ENCODE peak calls at places on chromosomes 16 and 17, in six cellular contexts. H is HepG2, Z is transverse colon, F is sigmoid colon, C is SK-N-MC, X is esophagus muscularis mucosa. B is an unnamed sample.

GRCh38 chr16:89122322-89122831 is 28.7 kb downstream of the ACSF3 start:
- DNase-seq in Z (peak), X (no peak), H (no peak), F (no peak), C (no peak), B (no peak)

GRCh38 chr17:58006563-58006923 is 503 bp downstream of the SRSF1 start:
- DNase-seq in H (peak), F (peak), Z (peak), X (peak), C (no peak), B (peak)

GRCh38 chr16:87971933-87972332 is 20.7 kb downstream of the BANP start:
- DNase-seq in C (no peak), X (no peak), H (no peak), Z (no peak), F (peak), B (no peak)

GRCh38 chr17:63947711-63948330 is 15.7 kb upstream of the CD79B start:
- DNase-seq in C (no peak), Z (no peak), F (no peak), X (no peak), H (no peak), B (no peak)

GRCh38 chr17:63042443-63042842 is 76.4 kb downstream of the TANC2 start:
- DNase-seq in Z (no peak), C (no peak), F (no peak), X (no peak), H (no peak), B (no peak)

GRCh38 chr16:70574595-70575271 is 51.1 kb downstream of the SF3B3 start:
- DNase-seq in C (no peak), H (no peak), F (no peak), X (no peak), Z (no peak), B (no peak)

GRCh38 chr16:69762843-69763556 is 868 bp downstream of the WWP2 start:
- DNase-seq in C (no peak), Z (peak), F (no peak), H (peak), X (no peak), B (no peak)

GRCh38 chr16:67230809-67231660 is 4.1 kb downstream of the TMEM208 start:
- DNase-seq in Z (no peak), F (no peak), H (no peak), C (no peak), X (no peak), B (no peak)

GRCh38 chr17:50903604-50904521 is 37.7 kb upstream of the TOB1 start:
- DNase-seq in F (no peak), X (no peak), C (no peak), Z (no peak), H (no peak), B (no peak)

GRCh38 chr17:1252203-1252608 is 18.0 kb upstream of the BHLHA9 start:
- DNase-seq in H (no peak), Z (no peak), F (no peak), C (no peak), X (no peak), B (no peak)

GRCh38 chr17:57696050-57696449 is 49.0 kb downstream of the CCDC182 start:
- DNase-seq in X (peak), Z (no peak), F (no peak), C (no peak), H (no peak), B (no peak)

GRCh38 chr16:66344533-66345145 is 21.9 kb upstream of the CDH5 start:
- DNase-seq in F (no peak), C (peak), X (no peak), H (peak), Z (no peak), B (peak)

GRCh38 chr17:83193336-83194188 is 114.2 kb downstream of the METRNL start:
- DNase-seq in X (no peak), F (peak), Z (peak), C (no peak), H (no peak), B (no peak)

GRCh38 chr16:23302045-23302956 is at the start of gene SCNN1B:
- DNase-seq in H (no peak), X (no peak), C (no peak), F (no peak), Z (peak), B (no peak)

GRCh38 chr17:77332034-77332971 is 191.5 kb downstream of the SEC14L1 start:
- DNase-seq in F (peak), C (no peak), H (no peak), X (no peak), Z (peak), B (no peak)

GRCh38 chr16:6827272-6827671 is 505.4 kb upstream of the RBFOX1 start:
- DNase-seq in C (no peak), X (no peak), Z (peak), F (no peak), H (no peak), B (no peak)

GRCh38 chr16:89004209-89004831 is 27.3 kb upstream of the CBFA2T3 start:
- DNase-seq in F (no peak), Z (no peak), C (no peak), X (no peak), H (no peak), B (peak)

GRCh38 chr17:299546-299945 is 53.1 kb downstream of the RPH3AL start:
- DNase-seq in Z (no peak), H (no peak), F (peak), X (no peak), C (no peak), B (no peak)

GRCh38 chr16:15653227-15653626 is 3.2 kb downstream of the NDE1 start:
- DNase-seq in Z (peak), F (peak), H (peak), C (no peak), X (no peak), B (no peak)

GRCh38 chr17:82602986-82603385 is 45.3 kb downstream of the WDR45B start:
- DNase-seq in H (no peak), Z (no peak), F (no peak), C (no peak), X (no peak), B (no peak)

GRCh38 chr17:10729334-10730193 is at the start of gene TMEM220:
- DNase-seq in H (peak), Z (peak), F (peak), C (no peak), X (peak), B (no peak)

GRCh38 chr17:77769762-77770161 is 188.7 kb upstream of the TNRC6C start:
- DNase-seq in C (no peak), Z (no peak), F (no peak), X (no peak), H (no peak), B (no peak)

GRCh38 chr17:49829026-49829425 is 18.8 kb downstream of the TAC4 start:
- DNase-seq in F (no peak), X (no peak), C (no peak), Z (no peak), H (no peak), B (no peak)

GRCh38 chr16:81779540-81780320 is 639 bp downstream of the PLCG2 start:
- DNase-seq in X (no peak), H (no peak), F (no peak), Z (peak), C (no peak), B (peak)

GRCh38 chr17:13509561-13509960 is 92.2 kb downstream of the HS3ST3A1 start:
- DNase-seq in H (no peak), Z (no peak), X (no peak), F (no peak), C (no peak), B (no peak)

GRCh38 chr16:54620197-54620596 is 310.5 kb upstream of the IRX5 start:
- DNase-seq in F (no peak), Z (no peak), X (no peak), C (no peak), H (no peak), B (no peak)

GRCh38 chr17:44598932-44599297 is 41.6 kb downstream of the FZD2 start:
- DNase-seq in H (no peak), Z (no peak), C (no peak), X (no peak), F (no peak), B (no peak)

GRCh38 chr16:9262941-9263340 is 171.5 kb downstream of the HAPSTR1 start:
- DNase-seq in X (no peak), H (no peak), C (no peak), F (no peak), Z (no peak), B (no peak)

GRCh38 chr16:86213427-86214205 is 296.7 kb upstream of the FOXF1 start:
- DNase-seq in H (no peak), X (no peak), Z (no peak), F (no peak), C (no peak), B (no peak)

GRCh38 chr17:17412331-17412730 is 64.5 kb upstream of the MED9 start:
- DNase-seq in X (no peak), H (no peak), Z (no peak), F (peak), C (no peak), B (no peak)

GRCh38 chr17:1365445-1366039 is 34.5 kb downstream of the YWHAE start:
- DNase-seq in C (peak), Z (peak), H (peak), F (peak), X (no peak), B (peak)

GRCh38 chr17:65359016-65359415 is 202.4 kb downstream of the AXIN2 start:
- DNase-seq in H (no peak), C (no peak), Z (no peak), F (no peak), X (no peak), B (no peak)

GRCh38 chr16:9186061-9186460 is 94.6 kb downstream of the HAPSTR1 start:
- DNase-seq in H (no peak), F (no peak), X (no peak), Z (no peak), C (no peak), B (no peak)

GRCh38 chr17:73519621-73520368 is 124.5 kb downstream of the SDK2 start:
- DNase-seq in X (no peak), F (no peak), H (no peak), Z (no peak), C (no peak), B (no peak)

GRCh38 chr17:73189417-73190099 is 3.3 kb upstream of the COG1 start:
- DNase-seq in C (no peak), Z (no peak), H (peak), X (no peak), F (no peak), B (peak)

GRCh38 chr16:89443727-89444084 is 46.7 kb downstream of the ANKRD11 start:
- DNase-seq in H (no peak), X (no peak), F (no peak), Z (peak), C (no peak), B (no peak)

GRCh38 chr17:55190748-55191147 is 74.0 kb upstream of the HLF start:
- DNase-seq in F (no peak), Z (no peak), H (no peak), C (no peak), X (no peak), B (no peak)

GRCh38 chr17:82837586-82838320 is 2.1 kb downstream of the ZNF750 start:
- DNase-seq in F (peak), H (no peak), C (no peak), X (no peak), Z (peak), B (no peak)

GRCh38 chr16:2388875-2389433 is 40.3 kb upstream of the CCNF start:
- DNase-seq in C (no peak), F (no peak), Z (peak), X (no peak), H (peak), B (no peak)
- TF ChIP-seq POLR2AphosphoS5 in C (no peak), F (no peak), Z (no peak), X (no peak), H (no peak), B (no peak)

GRCh38 chr16:12869681-12870427 is 31.5 kb upstream of the SHISA9 start:
- DNase-seq in X (no peak), C (no peak), H (no peak), F (no peak), Z (no peak), B (no peak)

GRCh38 chr16:12871784-12872183 is 29.6 kb upstream of the SHISA9 start:
- DNase-seq in F (no peak), C (no peak), X (no peak), H (no peak), Z (no peak), B (no peak)

GRCh38 chr16:12868788-12869187 is 32.6 kb upstream of the SHISA9 start:
- DNase-seq in X (no peak), F (no peak), Z (no peak), C (no peak), H (no peak), B (no peak)

GRCh38 chr16:12866981-12867551 is 34.3 kb upstream of the SHISA9 start:
- DNase-seq in Z (no peak), X (no peak), C (no peak), H (peak), F (no peak), B (no peak)

GRCh38 chr16:12868169-12868568 is 33.2 kb upstream of the SHISA9 start:
- DNase-seq in F (no peak), H (no peak), X (no peak), C (no peak), Z (no peak), B (no peak)
- TF ChIP-seq POLR2AphosphoS5 in F (no peak), H (no peak), X (no peak), C (no peak), Z (no peak), B (no peak)

GRCh38 chr16:1678500-1679098 is 520 bp downstream of the JPT2 start:
- DNase-seq in Z (peak), F (no peak), C (no peak), H (peak), X (no peak), B (no peak)
- TF ChIP-seq POLR2AphosphoS5 in Z (no peak), F (no peak), C (no peak), H (no peak), X (no peak), B (no peak)

GRCh38 chr16:77721752-77722314 is 481 bp upstream of the NUDT7 start:
- DNase-seq in H (no peak), Z (no peak), F (no peak), X (no peak), C (no peak), B (no peak)

GRCh38 chr16:77724174-77724573 is 1.9 kb downstream of the NUDT7 start:
- DNase-seq in H (peak), C (no peak), Z (no peak), F (no peak), X (no peak), B (no peak)

GRCh38 chr16:77723108-77723514 is 797 bp downstream of the NUDT7 start:
- DNase-seq in H (no peak), Z (peak), X (no peak), F (peak), C (no peak), B (peak)

GRCh38 chr16:77722315-77723107 is at the start of gene NUDT7:
- DNase-seq in F (peak), H (peak), Z (peak), C (peak), X (peak), B (peak)
- TF ChIP-seq POLR2AphosphoS5 in F (peak), H (peak), Z (peak), C (peak), X (peak), B (peak)

GRCh38 chr17:79995691-79996090 is 40.0 kb downstream of the TBC1D16 start:
- DNase-seq in F (no peak), X (no peak), Z (no peak), H (no peak), C (no peak), B (no peak)

GRCh38 chr17:79994602-79995001 is 41.1 kb downstream of the TBC1D16 start:
- DNase-seq in X (no peak), C (no peak), H (no peak), F (no peak), Z (no peak), B (no peak)

GRCh38 chr17:79996291-79996690 is 39.4 kb downstream of the TBC1D16 start:
- DNase-seq in C (no peak), Z (no peak), F (no peak), H (no peak), X (no peak), B (no peak)

GRCh38 chr17:80000136-80000535 is 35.5 kb downstream of the TBC1D16 start:
- DNase-seq in F (no peak), C (no peak), X (no peak), H (no peak), Z (no peak), B (no peak)

GRCh38 chr17:79997004-79997673 is 38.5 kb downstream of the TBC1D16 start:
- DNase-seq in Z (no peak), F (no peak), C (peak), X (no peak), H (no peak), B (no peak)
- TF ChIP-seq POLR2AphosphoS5 in Z (no peak), F (no peak), C (no peak), X (no peak), H (no peak), B (no peak)

GRCh38 chr17:41811549-41812175 is at the start of gene P3H4:
- DNase-seq in H (peak), Z (peak), C (no peak), F (peak), X (no peak), B (peak)
- TF ChIP-seq POLR2AphosphoS5 in H (peak), Z (no peak), C (no peak), F (peak), X (peak), B (no peak)